ENCODE peak calls at places on chromosomes 6 and 20, in six cellular contexts. T is cardiac fibroblast, V is colonic mucosa, M is progenitor cell of endocrine pancreas, P is heart right ventricle, E is fibroblast of lung. K is an unnamed sample.

GRCh38 chr20:22264917-22265316 is 319.5 kb downstream of the FOXA2 start:
- DNase-seq in T (no peak), V (no peak), M (no peak), P (no peak), E (no peak), K (no peak)

GRCh38 chr20:24619212-24619611 is 149.8 kb downstream of the SYNDIG1 start:
- DNase-seq in T (no peak), V (no peak), M (no peak), P (no peak), E (no peak), K (no peak)

GRCh38 chr6:42532038-42532669 is 31.7 kb upstream of the UBR2 start:
- DNase-seq in T (peak), V (peak), M (no peak), P (no peak), E (peak), K (peak)

GRCh38 chr20:48684501-48685041 is 143.2 kb downstream of the PREX1 start:
- DNase-seq in T (no peak), V (peak), M (no peak), P (no peak), E (no peak), K (no peak)

GRCh38 chr6:166936079-166936787 is 20.1 kb downstream of the RNASET2 start:
- DNase-seq in T (peak), V (no peak), M (no peak), P (no peak), E (no peak), K (no peak)

GRCh38 chr6:11366183-11366933 is 133.9 kb upstream of the NEDD9 start:
- DNase-seq in T (no peak), V (no peak), M (no peak), P (no peak), E (no peak), K (no peak)

GRCh38 chr20:59006167-59006863 is 739 bp downstream of the CTSZ start:
- DNase-seq in T (no peak), V (peak), M (no peak), P (no peak), E (no peak), K (no peak)

GRCh38 chr20:10398834-10399369 is 35.1 kb downstream of the MKKS start:
- DNase-seq in T (no peak), V (no peak), M (no peak), P (no peak), E (no peak), K (no peak)

GRCh38 chr20:1569417-1569861 is 11.9 kb upstream of the SIRPD start:
- DNase-seq in T (no peak), V (no peak), M (no peak), P (no peak), E (peak), K (no peak)

GRCh38 chr20:31707258-31707615 is 15.4 kb downstream of the BCL2L1 start:
- DNase-seq in T (no peak), V (no peak), M (no peak), P (no peak), E (no peak), K (no peak)

GRCh38 chr20:31707994-31708744 is 14.5 kb downstream of the BCL2L1 start:
- DNase-seq in T (no peak), V (peak), M (no peak), P (peak), E (no peak), K (no peak)

GRCh38 chr20:31710423-31711250 is 12.0 kb downstream of the BCL2L1 start:
- DNase-seq in T (no peak), V (no peak), M (no peak), P (peak), E (peak), K (no peak)

GRCh38 chr20:31709939-31710338 is 12.7 kb downstream of the BCL2L1 start:
- DNase-seq in T (no peak), V (peak), M (no peak), P (no peak), E (no peak), K (no peak)

GRCh38 chr20:31708839-31709534 is 13.7 kb downstream of the BCL2L1 start:
- DNase-seq in T (no peak), V (peak), M (no peak), P (no peak), E (no peak), K (no peak)
- TF ChIP-seq CTCF in T (no peak), V (no peak), M (no peak), P (no peak), E (no peak), K (no peak)

GRCh38 chr20:45834797-45835161 is 1.2 kb downstream of the SNX21 start:
- DNase-seq in T (no peak), V (no peak), M (no peak), P (peak), E (no peak), K (no peak)

GRCh38 chr20:45836841-45837240 is 3.2 kb downstream of the SNX21 start:
- DNase-seq in T (peak), V (no peak), M (no peak), P (no peak), E (peak), K (no peak)

GRCh38 chr20:45833883-45834796 is 541 bp downstream of the SNX21 start:
- DNase-seq in T (peak), V (peak), M (peak), P (peak), E (peak), K (no peak)

GRCh38 chr20:45833030-45833882 is at the start of gene SNX21:
- DNase-seq in T (peak), V (peak), M (peak), P (peak), E (peak), K (peak)

DNA sequence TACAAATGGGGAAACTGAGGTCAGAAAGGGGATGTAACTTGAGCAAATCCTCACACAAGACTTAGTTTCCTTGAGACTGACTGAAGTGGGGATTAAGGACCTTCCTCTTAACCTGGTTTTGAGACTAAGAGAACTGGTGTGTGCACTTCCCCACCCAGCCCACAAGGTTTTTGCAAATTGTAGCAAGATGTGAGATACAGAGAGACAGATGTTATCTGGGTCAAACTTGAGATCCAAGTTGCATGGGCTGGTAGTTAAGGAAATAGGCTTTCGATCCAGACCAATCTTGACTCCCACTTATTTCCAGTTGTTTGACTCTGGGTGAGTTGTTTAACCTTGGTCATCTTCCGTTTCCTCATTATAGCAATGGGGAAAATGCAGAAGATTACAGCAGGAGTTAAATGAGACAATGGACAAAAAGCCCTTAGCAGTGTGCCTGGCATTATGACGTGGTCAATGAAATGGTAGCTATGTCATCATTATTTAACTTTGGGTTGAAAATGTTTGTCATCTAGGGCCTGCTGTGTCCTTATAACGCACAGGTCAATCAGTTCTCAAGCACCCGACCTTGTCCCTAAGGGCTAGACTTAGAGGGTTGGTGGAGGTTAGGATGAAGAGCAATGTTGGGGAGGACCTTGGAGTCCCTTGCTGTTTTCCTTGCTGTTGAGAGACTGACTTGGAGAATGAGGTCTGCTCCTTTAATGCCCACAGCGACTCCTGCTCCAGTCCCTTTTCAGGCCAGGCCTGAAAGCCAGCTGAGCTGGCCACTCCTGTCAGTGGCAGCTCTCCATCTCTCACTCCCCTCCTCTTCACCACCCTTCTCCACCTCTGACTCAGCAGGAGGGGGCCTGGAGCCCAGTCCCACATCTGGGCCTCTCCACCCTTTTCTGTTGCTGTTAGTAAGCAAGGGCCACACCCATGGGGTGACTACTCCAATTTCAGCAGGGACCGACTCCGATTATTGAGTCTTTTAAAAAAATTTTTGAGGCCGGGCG is 1.9 kb downstream of the SNX21 start:
- DNase-seq in T (peak), V (no peak), M (no peak), P (peak), E (peak), K (no peak)
- TF ChIP-seq CTCF in T (no peak), V (no peak), M (no peak), P (no peak), E (no peak), K (no peak)

GRCh38 chr6:168817558-168818159 is 376.7 kb downstream of the SMOC2 start:
- DNase-seq in T (no peak), V (no peak), M (no peak), P (no peak), E (no peak), K (no peak)

GRCh38 chr6:168819546-168819945 is 378.6 kb downstream of the SMOC2 start:
- DNase-seq in T (no peak), V (no peak), M (no peak), P (no peak), E (no peak), K (no peak)

DNA sequence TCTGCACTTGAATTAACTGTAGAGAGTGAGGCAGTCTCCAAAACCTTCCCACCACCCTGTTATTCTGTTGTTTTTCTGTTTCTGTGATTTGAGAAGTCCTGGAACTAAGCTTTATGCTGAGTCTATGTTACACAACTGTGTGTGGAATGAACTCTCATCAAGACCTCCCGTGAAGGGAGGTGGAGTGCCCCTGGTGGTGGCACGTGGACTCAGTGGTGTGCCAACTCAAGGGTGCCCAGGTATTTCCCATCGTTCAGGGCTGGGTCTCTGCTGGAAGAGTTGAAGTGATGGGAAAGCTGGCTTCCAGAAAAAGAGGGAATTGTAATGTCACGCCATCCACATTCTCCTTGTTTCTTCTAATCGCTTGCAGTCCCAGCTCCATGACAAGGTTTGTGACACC is 374.2 kb downstream of the SMOC2 start:
- DNase-seq in T (no peak), V (no peak), M (no peak), P (no peak), E (no peak), K (no peak)
- TF ChIP-seq CTCF in T (no peak), V (peak), M (peak), P (no peak), E (no peak), K (no peak)

GRCh38 chr6:113856011-113856551 is 1.1 kb upstream of the MARCKS start:
- DNase-seq in T (peak), V (peak), M (no peak), P (peak), E (peak), K (no peak)

GRCh38 chr6:113853252-113853651 is 3.9 kb upstream of the MARCKS start:
- DNase-seq in T (no peak), V (no peak), M (no peak), P (no peak), E (no peak), K (no peak)

GRCh38 chr6:113856571-113857564 is at the start of gene MARCKS:
- DNase-seq in T (peak), V (peak), M (peak), P (peak), E (peak), K (peak)

GRCh38 chr6:113855500-113856010 is 1.6 kb upstream of the MARCKS start:
- DNase-seq in T (peak), V (peak), M (no peak), P (peak), E (peak), K (no peak)

GRCh38 chr6:113854531-113855499 is 2.3 kb upstream of the MARCKS start:
- DNase-seq in T (peak), V (peak), M (peak), P (peak), E (peak), K (no peak)
- TF ChIP-seq CTCF in T (no peak), V (no peak), M (peak), P (peak), E (no peak), K (peak)

GRCh38 chr20:36460648-36461599 is 80.4 kb upstream of the MYL9 start:
- DNase-seq in T (peak), V (peak), M (peak), P (peak), E (peak), K (peak)
- TF ChIP-seq CTCF in T (no peak), V (no peak), M (no peak), P (peak), E (no peak), K (no peak)

GRCh38 chr6:38279423-38279822 is 360.3 kb downstream of the BTBD9 start:
- DNase-seq in T (peak), V (no peak), M (no peak), P (no peak), E (no peak), K (no peak)
- TF ChIP-seq CTCF in T (peak), V (no peak), M (peak), P (peak), E (no peak), K (no peak)

DNA sequence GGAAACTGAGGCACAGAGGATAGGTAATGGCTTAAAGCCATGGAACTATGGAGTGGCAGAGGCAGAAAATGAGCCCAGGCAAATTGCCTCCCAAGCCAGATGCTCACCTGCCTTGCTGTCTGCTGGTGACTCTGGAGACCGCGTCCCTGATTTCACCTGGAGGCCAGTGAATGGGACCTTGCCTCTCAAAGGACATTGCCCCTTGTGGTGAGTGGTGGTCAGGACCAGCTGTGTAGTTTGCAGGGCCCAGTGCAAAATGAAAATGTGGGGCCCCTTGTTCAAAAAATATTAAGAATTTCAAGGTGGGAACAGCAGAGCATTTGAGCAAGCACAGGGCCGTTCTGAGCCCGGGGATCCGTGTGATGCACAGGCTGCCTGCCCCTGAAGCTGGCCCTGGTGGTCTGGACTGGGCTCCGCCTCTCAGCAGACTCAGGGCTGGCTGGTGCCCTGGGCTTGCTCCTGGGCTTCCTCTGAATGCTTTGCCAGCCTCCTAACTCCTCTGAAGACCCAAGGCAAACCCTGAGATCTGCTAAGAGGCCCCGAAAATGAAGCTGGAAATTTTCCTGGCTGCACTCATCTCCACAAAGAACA is 19.8 kb upstream of the KCNG1 start:
- DNase-seq in T (no peak), V (no peak), M (no peak), P (no peak), E (no peak), K (no peak)
- TF ChIP-seq CTCF in T (peak), V (no peak), M (peak), P (no peak), E (no peak), K (peak)